ENCODE peak calls at places on chromosomes 4 and X, in five cellular contexts. R, P, T, B and X are unnamed samples.
A peak's percentile ranks its signal among the peaks of the same experiment; 100 is the strongest.

GRCh38 chr4:65344278-65344825 is 325.9 kb downstream of the EPHA5 start:
- DNase-seq in R (no peak), P (no peak), T (no peak), B (no peak), X (no peak)

GRCh38 chr4:149291463-149291862 is 524.2 kb downstream of the IQCM start:
- DNase-seq in R (no peak), P (no peak), T (peak; percentile 88), B (peak; percentile 43), X (no peak)

GRCh38 chr4:118345813-118346212 is 7.0 kb downstream of the PRSS12 start:
- DNase-seq in R (no peak), P (no peak), T (no peak), B (peak; percentile 46), X (no peak)

GRCh38 chr4:107472265-107472948 is 247.6 kb downstream of the PAPSS1 start:
- DNase-seq in R (no peak), P (no peak), T (no peak), B (no peak), X (no peak)

GRCh38 chrX:56248492-56248891 is 16.3 kb downstream of the KLF8 start:
- DNase-seq in R (peak; percentile 34), P (peak; percentile 6), T (peak; percentile 57), B (peak; percentile 25), X (peak; percentile 48)

GRCh38 chr4:188092824-188093223 is 16.6 kb downstream of the TRIML2 start:
- DNase-seq in R (no peak), P (no peak), T (no peak), B (peak; percentile 20), X (no peak)

GRCh38 chrX:150842198-150842553 is 56.3 kb downstream of the CD99L2 start:
- DNase-seq in R (no peak), P (no peak), T (no peak), B (no peak), X (no peak)

GRCh38 chrX:16188687-16189086 is 21.4 kb downstream of the MAGEB17 start:
- DNase-seq in R (no peak), P (no peak), T (no peak), B (peak; percentile 57), X (no peak)

GRCh38 chr4:182418054-182418734 is 175.0 kb downstream of the TENM3 start:
- DNase-seq in R (no peak), P (no peak), T (no peak), B (no peak), X (no peak)

GRCh38 chr4:46648088-46648744 is 258.3 kb upstream of the GABRA2 start:
- DNase-seq in R (peak; percentile 43), P (no peak), T (peak; percentile 67), B (peak; percentile 64), X (peak; percentile 20)

GRCh38 chr4:66906314-66906713 is 639.0 kb downstream of the CENPC start:
- DNase-seq in R (no peak), P (no peak), T (no peak), B (no peak), X (no peak)

GRCh38 chrX:18666614-18667013 is 5.3 kb downstream of the RS1 start:
- DNase-seq in R (no peak), P (no peak), T (no peak), B (no peak), X (no peak)

GRCh38 chrX:18661273-18661672 is 10.6 kb downstream of the RS1 start:
- DNase-seq in R (no peak), P (no peak), T (no peak), B (no peak), X (no peak)

GRCh38 chrX:18668059-18668458 is 3.8 kb downstream of the RS1 start:
- DNase-seq in R (no peak), P (no peak), T (no peak), B (no peak), X (no peak)

GRCh38 chrX:18668468-18668867 is 3.4 kb downstream of the RS1 start:
- DNase-seq in R (no peak), P (no peak), T (no peak), B (no peak), X (no peak)

DNA sequence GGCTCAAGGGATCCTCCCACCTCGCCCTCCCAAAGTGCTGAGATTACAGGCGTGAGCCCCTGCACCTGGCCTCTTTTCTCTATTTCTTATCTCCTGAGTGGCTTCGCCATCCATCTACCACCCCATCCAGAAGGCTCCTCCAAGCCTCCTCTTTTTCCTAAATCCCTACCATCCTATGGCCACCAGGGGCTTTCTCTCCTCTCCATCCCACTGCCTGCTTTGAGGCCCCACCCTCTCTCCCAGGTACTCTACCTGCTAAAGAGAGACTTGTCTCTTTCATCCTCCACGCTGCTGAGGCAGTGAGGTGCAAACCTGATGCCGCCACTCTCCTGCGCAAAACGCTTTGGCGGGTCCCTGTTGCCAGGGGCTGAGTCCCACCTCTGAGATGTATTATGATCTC is 7.0 kb downstream of the RS1 start:
- DNase-seq in R (no peak), P (no peak), T (no peak), B (no peak), X (no peak)
- TF ChIP-seq CTCF in R (no peak), P (no peak), T (no peak), B (no peak), X (no peak)

DNA sequence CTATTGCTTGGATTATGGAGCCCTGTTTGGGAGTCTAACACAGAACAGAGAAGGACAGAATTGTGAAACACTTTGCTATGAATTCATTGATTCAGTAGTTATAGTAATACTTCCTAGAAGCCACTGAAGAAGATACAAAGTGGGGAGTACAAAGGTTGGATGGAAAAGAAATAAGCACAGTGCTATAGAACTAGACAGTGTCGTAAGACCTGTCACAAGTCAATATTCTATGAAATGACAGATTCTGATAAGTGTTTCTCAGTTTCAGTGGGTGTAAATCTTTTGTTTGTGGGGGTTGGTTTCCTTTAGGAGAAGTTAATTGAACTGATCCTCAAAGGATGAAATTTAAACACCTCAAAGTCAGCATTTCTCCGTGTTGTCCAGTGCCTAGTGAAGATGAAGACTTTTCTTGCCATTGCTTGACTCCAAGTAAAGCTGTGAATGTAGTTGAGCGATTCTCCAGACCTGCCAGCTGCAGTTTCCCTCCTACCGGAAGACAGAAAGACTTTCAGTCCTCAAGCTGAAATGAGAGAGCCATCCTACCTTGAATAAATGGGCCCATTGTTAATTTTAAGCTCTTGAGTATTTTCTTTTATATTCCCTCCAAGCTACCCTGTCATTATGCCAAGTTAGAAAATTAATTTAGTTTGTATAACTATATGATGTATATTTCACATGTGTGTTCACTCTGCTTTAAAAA is 7.9 kb downstream of the PDLIM5 start:
- DNase-seq in R (no peak), P (no peak), T (no peak), B (no peak), X (no peak)
- TF ChIP-seq CTCF in R (no peak), P (no peak), T (no peak), B (no peak), X (no peak)

GRCh38 chr4:16884673-16885460 is 13.6 kb downstream of the LDB2 start:
- DNase-seq in R (no peak), P (no peak), T (no peak), B (no peak), X (no peak)
- TF ChIP-seq CTCF in R (no peak), P (peak; percentile 64), T (peak; percentile 28), B (peak; percentile 4), X (no peak)

DNA sequence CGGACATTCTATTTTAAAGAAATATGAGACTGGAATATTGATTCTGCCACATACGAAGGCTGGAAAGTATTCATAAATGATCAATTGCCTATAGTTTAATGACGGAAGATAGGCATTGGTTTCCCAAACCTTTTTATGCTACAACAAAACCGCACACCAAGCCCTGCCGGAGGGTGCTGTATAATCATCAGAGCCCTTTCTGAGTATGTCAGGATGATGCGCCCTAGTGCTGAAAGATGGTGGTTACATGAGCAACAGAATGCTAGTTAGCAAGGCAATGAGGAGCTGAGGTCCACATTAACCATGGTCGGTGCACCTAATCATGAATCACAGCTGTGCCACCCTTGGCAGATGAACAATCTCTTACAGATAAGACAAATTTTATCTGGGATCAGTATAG is 491.0 kb downstream of the PACRGL start:
- DNase-seq in R (no peak), P (no peak), T (no peak), B (no peak), X (no peak)
- TF ChIP-seq CTCF in R (no peak), P (no peak), T (no peak), B (no peak), X (no peak)

DNA sequence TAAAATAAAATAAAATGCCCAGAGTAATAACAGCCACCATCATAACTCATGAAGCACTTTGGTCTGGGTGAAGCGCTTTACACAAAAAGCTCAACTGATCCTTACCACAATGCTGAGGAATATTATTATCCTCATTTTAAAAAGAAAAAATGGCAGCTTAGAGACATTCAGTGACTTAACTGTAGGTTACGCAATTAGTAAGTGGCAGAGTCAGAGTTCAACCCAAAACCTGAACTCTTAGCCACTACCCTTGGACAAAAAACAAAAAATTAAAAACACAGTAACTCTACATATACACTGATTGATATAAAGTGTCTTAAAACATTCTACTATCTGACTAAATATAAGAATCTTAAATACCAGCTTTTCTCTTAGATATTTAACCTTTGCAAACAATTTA is 34.9 kb downstream of the MAOB start:
- DNase-seq in R (no peak), P (no peak), T (no peak), B (no peak), X (no peak)
- TF ChIP-seq CTCF in R (no peak), P (no peak), T (no peak), B (no peak), X (no peak)

GRCh38 chrX:49627030-49627777 is 28.4 kb downstream of the GAGE1 start:
- DNase-seq in R (no peak), P (no peak), T (no peak), B (no peak), X (peak; percentile 3)
- TF ChIP-seq CTCF in R (peak; percentile 31), P (no peak), T (peak; percentile 15), B (no peak), X (no peak)

DNA sequence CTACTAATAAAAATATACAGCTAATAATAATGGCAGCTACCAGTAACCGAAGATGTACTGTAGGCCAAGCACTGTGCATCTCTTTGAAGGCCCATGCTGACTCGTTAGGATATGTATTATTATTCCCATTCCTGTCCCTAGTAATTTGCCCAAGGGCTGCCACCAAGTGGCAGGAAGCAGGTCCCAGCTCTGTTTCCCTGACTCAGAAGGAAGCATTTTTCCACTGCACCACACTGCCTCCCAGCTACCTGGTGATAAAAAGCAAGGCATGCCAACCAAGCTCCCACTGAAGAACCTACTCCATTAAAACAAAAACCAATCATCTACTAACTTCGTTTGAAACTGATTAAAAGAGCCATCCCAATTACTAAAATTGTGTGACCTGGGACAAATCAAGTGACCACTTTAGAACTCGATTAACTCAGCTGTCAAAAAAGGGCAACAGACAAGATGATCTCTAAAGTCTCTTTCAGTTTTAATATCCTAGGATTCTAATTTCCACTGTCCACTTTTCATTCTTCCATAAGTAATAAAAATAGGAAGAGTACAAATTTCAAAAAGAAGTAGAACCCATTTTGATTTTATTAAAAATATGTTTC is 24.3 kb upstream of the PGM2 start:
- DNase-seq in R (peak; percentile 61), P (peak; percentile 75), T (peak; percentile 67), B (peak; percentile 60), X (peak; percentile 34)
- TF ChIP-seq CTCF in R (peak; percentile 73), P (peak; percentile 76), T (peak; percentile 48), B (peak; percentile 73), X (peak; percentile 45)

GRCh38 chrX:138031715-138032114 is 465.8 kb downstream of the ZIC3 start:
- DNase-seq in R (no peak), P (no peak), T (no peak), B (no peak), X (no peak)

GRCh38 chrX:138037548-138037947 is 471.6 kb downstream of the ZIC3 start:
- DNase-seq in R (no peak), P (no peak), T (no peak), B (no peak), X (no peak)

GRCh38 chrX:138034136-138034535 is 468.2 kb downstream of the ZIC3 start:
- DNase-seq in R (no peak), P (no peak), T (no peak), B (no peak), X (no peak)
- TF ChIP-seq CTCF in R (peak; percentile 17), P (no peak), T (no peak), B (no peak), X (peak; percentile 35)